ENCODE peak calls at places on chromosomes 11 and 22, in eight cellular contexts. B, Q, V, F, A, E, S and N are unnamed samples.

GRCh38 chr11:12787847-12788246 is 113.6 kb downstream of the TEAD1 start:
- DNase-seq in S (no peak), E (no peak), F (no peak), B (no peak), Q (no peak), A (no peak), V (peak; percentile 45), N (no peak)

GRCh38 chr22:25153961-25154685 is 45.5 kb upstream of the CRYBB3 start:
- DNase-seq in E (no peak), Q (no peak), F (peak; percentile 75), S (no peak), V (peak; percentile 92), B (peak; percentile 73), A (no peak), N (no peak)

GRCh38 chr11:73239571-73240189 is 21.6 kb downstream of the P2RY2 start:
- DNase-seq in B (no peak), V (peak; percentile 32), A (no peak), E (no peak), S (no peak), F (no peak), Q (no peak), N (no peak)

GRCh38 chr22:41206719-41207118 is 1.6 kb downstream of the L3MBTL2 start:
- DNase-seq in Q (no peak), S (peak; percentile 36), B (no peak), V (no peak), E (no peak), F (no peak), A (no peak), N (no peak)

GRCh38 chr11:1827931-1828330 is 6.9 kb upstream of the SYT8 start:
- DNase-seq in Q (no peak), E (no peak), B (no peak), S (no peak), V (no peak), F (no peak), A (no peak), N (no peak)

GRCh38 chr22:18031670-18032454 is 7.5 kb upstream of the MICAL3 start:
- DNase-seq in B (peak; percentile 89), V (peak; percentile 97), S (no peak), A (no peak), F (peak; percentile 53), E (peak; percentile 82), Q (peak; percentile 80), N (no peak)

GRCh38 chr11:72012897-72013721 is 14.4 kb downstream of the IL18BP start:
- DNase-seq in E (no peak), F (peak; percentile 78), B (peak; percentile 89), A (peak; percentile 30), Q (peak; percentile 59), V (peak; percentile 76), S (no peak), N (no peak)

GRCh38 chr11:106463796-106464201 is 386.3 kb downstream of the AASDHPPT start:
- DNase-seq in B (no peak), S (no peak), V (no peak), A (no peak), E (no peak), F (no peak), Q (no peak), N (no peak)

GRCh38 chr22:29520851-29521250 is 32.7 kb downstream of the THOC5 start:
- DNase-seq in B (no peak), S (no peak), A (no peak), V (no peak), Q (peak; percentile 14), E (no peak), F (no peak), N (no peak)

GRCh38 chr11:6411594-6412031 is 7.3 kb downstream of the APBB1 start:
- DNase-seq in F (no peak), S (no peak), B (no peak), Q (no peak), A (no peak), E (no peak), V (no peak), N (no peak)

GRCh38 chr11:3139481-3140290 is 25.4 kb downstream of the OSBPL5 start:
- DNase-seq in E (no peak), B (peak; percentile 39), V (no peak), S (no peak), F (no peak), Q (no peak), A (no peak), N (no peak)

GRCh38 chr22:47161631-47162030 is 399.2 kb downstream of the TBC1D22A start:
- DNase-seq in A (no peak), E (no peak), Q (no peak), F (no peak), B (peak; percentile 44), V (no peak), S (no peak), N (no peak)

DNA sequence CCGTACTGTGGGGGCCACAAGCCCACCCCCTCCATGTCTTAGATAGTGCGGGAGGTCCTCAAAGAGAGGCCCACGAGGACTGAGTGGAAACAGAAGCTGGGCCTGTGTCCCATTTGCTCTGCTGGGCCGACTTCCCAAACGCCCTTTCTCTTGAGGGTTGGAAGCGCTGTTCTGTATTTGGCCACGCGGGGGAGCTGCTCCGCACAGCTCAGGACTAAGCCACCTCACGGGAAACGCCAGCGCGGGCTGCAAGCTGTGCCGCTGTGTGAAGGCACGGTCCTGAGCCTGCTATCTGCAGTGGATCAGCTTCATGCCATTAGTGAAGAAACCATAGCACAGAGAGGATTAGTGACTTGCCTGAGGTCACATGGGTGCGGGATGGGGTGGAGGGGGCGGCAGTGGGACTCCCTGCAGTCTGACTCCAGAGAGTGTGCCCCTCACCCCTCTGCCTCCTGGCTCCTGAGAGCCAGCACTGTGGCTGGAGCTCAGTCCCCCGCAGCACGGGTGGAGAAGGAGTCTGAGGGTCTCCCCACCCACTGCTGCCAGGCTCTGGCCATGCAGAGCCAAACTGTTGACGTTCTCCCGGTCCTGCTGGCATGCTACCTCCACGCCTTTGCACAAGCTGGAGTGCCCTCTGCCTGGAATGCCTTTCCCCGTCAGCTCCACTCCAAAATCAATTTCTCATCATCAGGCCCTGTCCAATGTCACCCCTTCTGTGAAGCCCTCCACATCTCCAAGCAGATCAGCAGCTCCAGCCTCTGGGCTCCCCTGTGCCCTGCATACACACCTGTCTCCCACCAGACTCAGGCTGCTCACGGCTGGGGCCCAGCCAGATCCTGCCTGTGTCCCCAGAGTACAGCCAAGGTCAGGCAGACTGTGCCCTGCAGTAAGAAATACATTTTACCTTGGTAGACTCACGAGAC is 51.5 kb upstream of the LRRC32 start:
- DNase-seq in B (peak; percentile 90), V (peak; percentile 57), S (peak; percentile 77), Q (peak; percentile 80), E (peak; percentile 68), A (no peak), F (peak; percentile 86), N (no peak)
- H3K4me3 ChIP-seq in B (peak overlapping the region; percentile 18), V (no peak overlapping the region), S (no peak overlapping the region), Q (no peak overlapping the region), E (peak overlapping the region; percentile 13), A (no peak overlapping the region), F (no peak overlapping the region), N (no peak overlapping the region)

DNA sequence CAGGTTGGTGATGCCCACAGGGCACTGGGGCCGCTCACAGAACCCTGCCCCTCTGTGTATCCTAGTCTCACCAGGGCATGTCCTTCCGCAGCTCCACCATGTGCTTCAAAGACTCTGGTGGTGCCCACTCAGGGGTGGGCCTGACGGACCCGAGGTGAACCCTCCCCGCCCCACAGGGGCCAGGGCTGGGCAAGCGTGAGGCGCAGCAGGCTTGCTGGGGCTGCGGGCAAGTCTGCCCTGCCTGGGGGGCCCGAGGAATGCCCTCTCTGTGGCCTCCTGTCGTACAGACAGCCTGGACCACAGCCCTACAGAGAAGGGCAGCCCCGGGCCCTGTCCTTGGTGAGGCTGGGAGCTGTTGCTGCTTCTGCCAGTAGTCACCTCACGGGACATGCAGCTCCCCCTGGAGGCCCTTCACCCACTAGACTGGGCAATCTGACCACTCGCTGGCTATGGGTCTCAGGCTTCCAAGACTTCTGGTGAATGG is 40.2 kb downstream of the TBX1 start:
- DNase-seq in S (no peak), E (no peak), F (no peak), V (no peak), B (peak; percentile 67), Q (peak; percentile 39), A (no peak), N (no peak)
- TF ChIP-seq CTCF in S (no peak), E (no peak), F (no peak), V (no peak), B (peak; percentile 27), Q (no peak), A (no peak), N (no peak)

GRCh38 chr11:124896821-124897391 is 759 bp downstream of the ROBO4 start:
- DNase-seq in Q (no peak), S (no peak), A (no peak), E (no peak), V (no peak), F (no peak), B (peak; percentile 80), N (no peak)

GRCh38 chr11:124898711-124899110 is 1.0 kb upstream of the ROBO4 start:
- DNase-seq in E (no peak), A (no peak), Q (no peak), F (no peak), S (no peak), V (no peak), B (peak; percentile 68), N (no peak)

GRCh38 chr11:124899376-124900145 is 1.9 kb upstream of the ROBO4 start:
- DNase-seq in F (no peak), E (no peak), Q (no peak), V (peak; percentile 40), S (no peak), A (no peak), B (no peak), N (no peak)

GRCh38 chr11:124896071-124896750 is 1.5 kb downstream of the ROBO4 start:
- DNase-seq in F (no peak), A (no peak), B (no peak), E (no peak), Q (no peak), S (no peak), V (no peak), N (no peak)

GRCh38 chr11:124897681-124898680 is at the start of gene ROBO4:
- DNase-seq in V (peak; percentile 94), E (peak; percentile 22), S (no peak), Q (no peak), F (no peak), A (no peak), B (peak; percentile 72), N (no peak)
- H3K4me3 ChIP-seq in V (no peak within 1 kb of the TSS), E (no peak within 1 kb of the TSS), S (no peak within 1 kb of the TSS), Q (no peak within 1 kb of the TSS), F (no peak within 1 kb of the TSS), A (no peak within 1 kb of the TSS), B (peak within 1 kb of the TSS; percentile 57), N (peak within 1 kb of the TSS; percentile 57)

GRCh38 chr22:43980579-43980978 is 25.3 kb downstream of the SAMM50 start:
- DNase-seq in S (no peak), V (no peak), B (no peak), E (no peak), Q (no peak), F (no peak), A (no peak), N (no peak)
- TF ChIP-seq CTCF in S (no peak), V (no peak), B (no peak), E (no peak), Q (no peak), F (no peak), A (no peak), N (no peak)